ENCODE peak calls at places on chromosomes 11 and 22, in eight cellular contexts. W is stomach; B is breast epithelium; D is esophagus squamous epithelium; M is left ventricle myocardium inferior; Y is thoracic aorta; C is CD8-positive, alpha-beta T cell; O is cardiac muscle cell. Z is an unnamed sample. For H3K4me1, the result is how much of the 10 kb centered on the place peaks cover.

GRCh38 chr11:3135491-3136440 is 29.3 kb downstream of the OSBPL5 start:
- DNase-seq in W (no peak), O (no peak), C (no peak), B (no peak), Y (no peak), M (peak), D (no peak), Z (peak)

GRCh38 chr11:57823859-57824258 is 62.3 kb downstream of the CTNND1 start:
- DNase-seq in B (no peak), D (no peak), M (no peak), O (no peak), W (no peak), C (no peak), Y (no peak), Z (no peak)

GRCh38 chr11:3964056-3964455 is 108.6 kb downstream of the STIM1 start:
- DNase-seq in M (no peak), Y (no peak), W (no peak), O (no peak), D (no peak), C (no peak), B (no peak), Z (no peak)

GRCh38 chr22:49431559-49431958 is 396.1 kb downstream of the BRD1 start:
- DNase-seq in Y (no peak), W (no peak), B (no peak), O (no peak), C (no peak), M (no peak), D (no peak), Z (no peak)

GRCh38 chr11:131737357-131737756 is 366.9 kb downstream of the NTM start:
- DNase-seq in W (no peak), D (no peak), B (no peak), O (no peak), M (no peak), Y (no peak), C (no peak), Z (no peak)

GRCh38 chr11:2305140-2305861 is 3.5 kb downstream of the TSPAN32 start:
- DNase-seq in M (peak), C (peak), O (peak), B (peak), Y (peak), D (peak), W (peak), Z (peak)

GRCh38 chr11:2870955-2871720 is 14.4 kb downstream of the CDKN1C start:
- DNase-seq in C (no peak), Y (no peak), B (no peak), M (no peak), O (no peak), W (no peak), D (no peak), Z (no peak)

GRCh38 chr11:33000181-33000580 is 15.5 kb upstream of the DEPDC7 start:
- DNase-seq in M (no peak), C (no peak), Y (no peak), O (no peak), W (no peak), D (no peak), B (no peak), Z (no peak)

GRCh38 chr11:102323542-102324261 is 6.4 kb downstream of the BIRC3 start:
- DNase-seq in C (no peak), M (no peak), W (no peak), D (no peak), Y (no peak), O (no peak), B (no peak), Z (no peak)

GRCh38 chr11:94504689-94505293 is 7.5 kb upstream of the C11orf97 start:
- DNase-seq in C (no peak), M (no peak), Y (no peak), B (no peak), O (peak), W (no peak), D (no peak), Z (no peak)

DNA sequence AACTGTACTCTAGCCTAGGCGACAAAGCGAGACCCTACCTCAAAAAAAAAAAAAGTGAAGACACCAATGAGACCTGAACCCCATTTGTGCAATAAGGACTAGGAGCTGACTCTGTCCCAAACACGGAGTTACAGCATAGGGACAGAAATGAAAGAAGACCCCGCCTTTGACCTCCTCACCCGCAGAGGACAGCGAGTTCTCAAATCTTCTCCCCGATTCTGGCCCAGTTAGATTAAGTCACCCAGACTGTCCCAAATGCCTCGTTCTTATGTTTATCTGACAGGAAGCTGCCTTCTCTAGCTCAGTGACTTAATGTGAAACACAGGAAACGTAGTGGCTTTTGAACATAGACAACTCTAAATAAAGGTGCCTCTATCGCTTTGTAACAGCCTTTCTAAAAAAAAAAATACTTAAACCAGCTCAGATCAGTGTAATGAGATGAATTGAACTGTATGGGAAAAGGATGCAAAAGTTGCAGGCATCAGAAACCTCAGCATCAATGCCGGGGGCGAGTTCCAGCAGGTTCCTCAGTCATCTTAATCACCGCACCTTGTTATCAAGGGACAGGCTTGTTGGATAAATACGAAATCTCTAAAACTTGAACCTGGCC is 10.6 kb downstream of the MYH9 start:
- DNase-seq in Y (no peak), C (peak), D (no peak), B (no peak), W (no peak), O (no peak), M (no peak), Z (no peak)
- H3K4me1 ChIP-seq in Y (half or more), C (half or more), D (half or more), B (under half), W (half or more), O (under half), M (half or more), Z (under half)

GRCh38 chr11:10477690-10478046 is 22.6 kb downstream of the AMPD3 start:
- DNase-seq in B (no peak), D (no peak), M (no peak), C (no peak), W (no peak), O (no peak), Y (no peak), Z (no peak)
- H3K4me3 ChIP-seq in B (no peak), D (no peak), M (no peak), C (no peak), W (no peak), O (no peak), Y (no peak), Z (no peak)

DNA sequence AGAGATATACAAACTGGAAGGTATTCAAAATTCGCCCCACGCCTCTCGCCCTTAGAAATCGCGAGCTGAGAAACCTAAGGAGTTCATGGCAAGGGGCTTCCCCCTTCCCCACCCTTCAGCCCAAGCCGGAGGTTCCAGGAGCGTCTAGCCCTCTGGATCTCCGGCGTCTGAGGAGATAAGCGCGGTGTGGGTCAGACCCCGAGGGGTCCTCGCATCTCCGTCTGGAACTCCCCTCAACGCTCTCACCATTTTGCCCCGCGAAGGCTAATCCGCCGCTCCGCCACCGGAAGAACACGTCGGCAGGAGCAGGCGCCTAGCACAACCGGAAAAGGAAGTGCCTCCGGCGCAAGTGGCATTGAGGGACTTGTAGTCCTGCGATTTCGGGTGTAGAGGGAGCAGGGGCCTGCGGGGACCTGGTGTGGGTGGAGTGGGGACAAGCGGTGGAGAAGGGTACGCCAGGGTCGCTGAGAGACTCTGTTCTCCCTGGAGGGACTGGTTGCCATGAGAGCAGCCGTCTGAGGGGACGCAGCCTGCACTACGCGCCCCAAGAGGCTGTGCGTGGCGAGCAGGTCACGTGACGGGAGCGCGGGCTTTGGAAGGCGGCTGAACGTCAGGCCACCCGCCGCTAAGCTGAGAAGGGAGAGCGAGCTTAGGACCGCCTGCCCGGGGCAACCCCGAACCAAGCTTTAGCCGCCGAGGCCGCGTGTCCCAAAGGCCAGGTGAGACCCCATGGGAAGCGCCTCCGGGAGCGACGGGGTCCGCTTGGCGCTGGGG is at the start of the genes FEN1 and TMEM258:
- DNase-seq in B (peak), M (peak), D (peak), O (peak), Y (peak), C (peak), W (peak), Z (peak)
- TF ChIP-seq CTCF in B (peak), M (peak), D (peak), O (no peak), Y (peak), C (no peak), W (no peak), Z (peak)

GRCh38 chr22:40597541-40598453 is 38.7 kb downstream of the MRTFA start:
- DNase-seq in D (no peak), B (no peak), Y (no peak), W (peak), M (no peak), C (no peak), O (no peak), Z (no peak)
- H3K4me1 ChIP-seq in D (under half), B (under half), Y (under half), W (half or more), M (half or more), C (under half), O (under half), Z (under half)

DNA sequence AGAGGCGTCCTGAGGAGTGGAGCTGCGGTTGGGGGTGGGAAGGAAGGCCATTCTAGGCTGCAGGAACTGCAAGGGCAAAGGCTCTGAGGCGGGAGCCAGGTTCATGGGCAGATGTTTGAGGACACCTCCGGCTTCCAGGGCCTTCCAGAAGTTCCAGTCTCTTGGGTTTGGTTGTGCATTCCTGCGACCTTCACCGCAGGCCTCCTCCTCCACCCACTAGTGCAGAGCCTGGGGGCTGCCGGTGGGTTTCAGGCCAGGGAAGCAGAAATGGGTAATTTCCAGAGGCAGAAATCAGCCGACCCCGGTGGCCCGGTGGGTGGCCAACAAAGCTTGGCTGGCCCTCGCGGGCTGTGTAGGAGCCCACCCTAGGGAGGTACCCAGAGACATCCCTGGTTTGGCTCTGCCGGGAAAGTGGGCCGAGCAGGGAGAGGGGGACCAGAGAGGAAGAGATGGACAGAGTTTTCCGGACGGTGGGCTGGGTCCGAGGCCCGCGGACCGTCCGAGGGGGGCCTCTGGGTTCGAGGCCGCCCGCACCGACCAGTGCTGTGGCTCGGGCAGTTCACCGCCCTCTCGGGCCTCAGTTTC is 388 bp upstream of the PHETA2 start:
- DNase-seq in D (no peak), C (peak), B (no peak), O (no peak), M (no peak), Y (no peak), W (no peak), Z (no peak)
- H3K4me3 ChIP-seq in D (peak), C (peak), B (peak), O (no peak), M (peak), Y (peak), W (peak), Z (peak)

DNA sequence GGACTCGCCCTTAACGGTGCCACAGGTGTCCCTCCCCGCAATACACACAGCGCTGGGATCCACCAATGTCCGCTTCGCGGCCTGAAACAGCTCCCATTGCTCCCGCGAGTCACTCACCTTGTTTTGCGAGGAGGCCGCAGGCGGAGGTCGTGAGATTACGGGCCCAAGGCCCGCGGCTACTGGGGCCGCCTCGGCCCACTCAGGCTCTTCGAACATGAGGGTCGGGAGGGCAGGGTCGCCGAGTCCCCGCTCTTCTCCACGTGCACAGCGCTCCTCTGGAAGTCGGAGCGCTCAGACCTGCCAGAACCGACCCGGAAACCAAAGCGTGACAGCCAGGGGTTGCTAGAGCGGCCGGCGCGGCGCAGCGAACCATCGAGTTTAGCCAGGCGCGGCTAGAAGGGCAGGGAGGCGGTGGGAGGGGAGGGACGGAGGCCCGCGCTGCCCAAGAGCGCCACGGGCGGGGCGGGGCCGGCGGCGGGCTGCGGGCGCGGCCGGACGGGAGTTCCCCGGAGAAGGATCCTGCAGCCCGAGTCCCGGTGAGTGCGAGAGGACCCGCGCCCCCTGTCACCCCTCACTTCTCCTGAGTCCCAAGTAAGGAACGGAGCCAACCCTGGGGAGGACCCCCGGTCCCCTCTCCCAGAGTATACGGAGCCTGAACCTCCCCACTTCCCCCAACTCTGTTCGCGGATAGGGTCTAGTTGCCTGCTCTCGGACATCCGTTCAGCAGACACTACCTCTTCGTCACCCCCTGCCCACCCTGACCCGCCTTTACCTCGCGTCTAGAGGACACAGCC is at the start of the genes ILK and RRP8:
- DNase-seq in B (peak), C (peak), Y (peak), D (peak), O (peak), W (peak), M (peak), Z (peak)
- TF ChIP-seq CTCF in B (no peak), C (no peak), Y (no peak), D (peak), O (no peak), W (no peak), M (peak), Z (peak)

GRCh38 chr11:133948711-133949110 is 8.1 kb downstream of the IGSF9B start:
- DNase-seq in B (no peak), O (no peak), C (no peak), Y (no peak), M (no peak), W (no peak), D (no peak), Z (no peak)
- H3K4me1 ChIP-seq in B (under half), O (under half), C (half or more), Y (under half), M (half or more), W (half or more), D (under half), Z (under half)

Z was measured in ovary.